ENCODE peak calls at places on chromosomes 4 and X, in five cellular contexts. L, C, X, D and K are unnamed samples.

GRCh38 chrX:151515233-151515632 is 48.2 kb upstream of the PASD1 start:
- DNase-seq in C (no peak), D (no peak), X (no peak), L (no peak), K (no peak)

GRCh38 chrX:11319689-11320302 is 26.6 kb downstream of the AMELX start:
- DNase-seq in C (no peak), L (no peak), D (no peak), X (no peak), K (no peak)

GRCh38 chrX:51891821-51892551 is 1.4 kb upstream of the MAGED1 start:
- DNase-seq in D (no peak), X (no peak), L (no peak), C (no peak), K (peak)

GRCh38 chr4:139501531-139502311 is 47.8 kb downstream of the RAB33B start:
- DNase-seq in D (no peak), L (no peak), X (no peak), C (no peak), K (no peak)

GRCh38 chr4:27184508-27185155 is 324.0 kb downstream of the STIM2 start:
- DNase-seq in L (no peak), C (no peak), D (no peak), X (no peak), K (no peak)

GRCh38 chrX:70046978-70047377 is 2.8 kb downstream of the AWAT2 start:
- DNase-seq in L (no peak), X (no peak), D (no peak), C (no peak), K (no peak)

GRCh38 chr4:8648296-8648695 is 55.7 kb downstream of the CPZ start:
- DNase-seq in L (no peak), X (no peak), C (no peak), D (no peak), K (no peak)

GRCh38 chr4:95889662-95890061 is 49.8 kb downstream of the PDHA2 start:
- DNase-seq in L (no peak), X (no peak), C (no peak), D (no peak), K (no peak)

GRCh38 chrX:102155806-102156179 is at the start of gene BEX5:
- DNase-seq in D (peak), C (no peak), X (peak), L (peak), K (peak)

GRCh38 chr4:95095352-95095974 is 337.7 kb downstream of the BMPR1B start:
- DNase-seq in L (no peak), C (peak), X (no peak), D (no peak), K (no peak)

GRCh38 chrX:40420899-40421729 is 159.7 kb upstream of the ATP6AP2 start:
- DNase-seq in L (no peak), C (peak), D (no peak), X (peak), K (no peak)

GRCh38 chr4:53576676-53577372 is 14.5 kb downstream of the LNX1 start:
- DNase-seq in D (no peak), C (no peak), X (no peak), L (no peak), K (no peak)

GRCh38 chr4:37909690-37910486 is 19.0 kb downstream of the TBC1D1 start:
- DNase-seq in X (no peak), L (no peak), D (no peak), C (no peak), K (no peak)

GRCh38 chr4:102438873-102439614 is 62.1 kb upstream of the NFKB1 start:
- DNase-seq in D (no peak), X (no peak), C (peak), L (no peak), K (no peak)

GRCh38 chr4:141077611-141078225 is 55.6 kb downstream of the RNF150 start:
- DNase-seq in D (no peak), C (no peak), L (no peak), X (no peak), K (no peak)

GRCh38 chrX:118976599-118977340 is 2.4 kb downstream of the LONRF3 start:
- DNase-seq in C (no peak), D (no peak), X (peak), L (peak), K (peak)

GRCh38 chrX:23662187-23662586 is 5.1 kb upstream of the PRDX4 start:
- DNase-seq in L (peak), X (no peak), D (no peak), C (no peak), K (no peak)

GRCh38 chr4:108049406-108049805 is 59.7 kb downstream of the HADH start:
- DNase-seq in D (no peak), L (peak), X (no peak), C (no peak), K (no peak)
- H3K4me3 ChIP-seq in D (no peak), L (peak), X (no peak), C (no peak), K (no peak)

GRCh38 chrX:54294306-54294705 is 63.5 kb downstream of the WNK3 start:
- DNase-seq in D (no peak), X (no peak), L (no peak), C (peak), K (no peak)
- H3K4me3 ChIP-seq in D (no peak), X (no peak), L (no peak), C (no peak), K (no peak)

DNA sequence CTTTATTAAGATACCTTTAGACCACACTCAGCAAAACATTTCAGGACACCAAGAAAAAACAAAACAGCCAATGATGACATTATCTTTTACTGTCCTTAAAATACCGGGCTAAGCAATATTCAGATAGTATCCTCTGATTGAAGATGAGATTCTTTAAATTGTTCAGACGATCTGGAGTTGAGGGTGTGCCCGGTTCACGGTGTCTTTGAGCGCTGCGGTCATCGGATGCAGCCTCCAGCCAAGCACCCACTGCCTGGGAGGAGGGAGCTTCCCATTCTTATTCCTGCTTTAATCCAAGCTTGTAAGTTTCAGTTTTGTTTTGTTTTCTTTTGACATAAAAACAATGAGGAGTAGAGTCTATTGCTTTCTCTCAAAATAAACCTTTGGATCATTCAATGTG is 14.1 kb downstream of the FAM149A start:
- DNase-seq in X (no peak), L (no peak), C (no peak), D (no peak), K (no peak)
- H3K4me3 ChIP-seq in X (no peak), L (no peak), C (no peak), D (no peak), K (no peak)

GRCh38 chrX:7108995-7109634 is 38.4 kb upstream of the STS start:
- DNase-seq in X (no peak), L (no peak), D (peak), C (no peak), K (no peak)
- H3K4me3 ChIP-seq in X (no peak), L (no peak), D (peak), C (no peak), K (no peak)